ENCODE peak calls at places on chromosomes 13 and 19, in seven cellular contexts. K is stimulated activated CD4-positive, alpha-beta T cell treated with anti-CD3 and anti-CD28 coated beads, Interleukin-15, amount 100 ng/mL, for 24 hours; M is activated naive CD8-positive, alpha-beta T cell treated with anti-CD3 and anti-CD28 coated beads for 36 hours; S is activated CD4-positive, alpha-beta T cell treated with anti-CD3 and anti-CD28 coated beads, Interleukin-2, amount 50 U/mL, for 24 hours; I is activated gamma-delta T cell treated with Interleukin-2 at 50 U/mL for 16 hours; P is activated naive CD4-positive, alpha-beta T cell treated with Interleukin-2 at 50 U/mL for 16 hours; A is T-cell. R is an unnamed sample.

GRCh38 chr13:98312606-98313005 is 135.5 kb upstream of the RNF113B start:
- DNase-seq in K (no peak), M (no peak), S (no peak), I (no peak), P (no peak), A (no peak), R (no peak)

GRCh38 chr13:35664747-35665146 is 188.3 kb upstream of the MAB21L1 start:
- DNase-seq in K (no peak), M (no peak), S (no peak), I (no peak), P (no peak), A (no peak), R (no peak)

GRCh38 chr19:47310819-47311218 is 1.2 kb downstream of the C5AR1 start:
- DNase-seq in K (no peak), M (no peak), S (no peak), I (no peak), P (no peak), A (no peak), R (no peak)

GRCh38 chr19:34278783-34279182 is 24.4 kb downstream of the GARRE1 start:
- DNase-seq in K (no peak), M (no peak), S (no peak), I (no peak), P (no peak), A (no peak), R (no peak)

GRCh38 chr19:48627211-48627864 is 8.0 kb downstream of the SPHK2 start:
- DNase-seq in K (peak), M (no peak), S (no peak), I (peak), P (peak), A (no peak), R (no peak)

GRCh38 chr19:36916991-36917390 is 859 bp downstream of the ZNF568 start:
- DNase-seq in K (no peak), M (no peak), S (no peak), I (no peak), P (no peak), A (no peak), R (peak)

GRCh38 chr19:8610041-8610927 is at the start of gene ADAMTS10:
- DNase-seq in K (peak), M (peak), S (no peak), I (peak), P (peak), A (peak), R (no peak)

GRCh38 chr19:5595129-5595528 is 27.4 kb upstream of the TINCR start:
- DNase-seq in K (no peak), M (no peak), S (no peak), I (no peak), P (no peak), A (no peak), R (no peak)

GRCh38 chr13:20294497-20294896 is 62.4 kb upstream of the GJB6 start:
- DNase-seq in K (no peak), M (no peak), S (no peak), I (no peak), P (no peak), A (no peak), R (no peak)

R was measured in GM06990.